ENCODE peak calls at places on chromosomes 16 and 17, in four cellular contexts. X, P, E and J are unnamed samples.

GRCh38 chr16:4179763-4180260 is 62.1 kb downstream of the SRL start:
- DNase-seq in X (no peak), P (no peak), E (no peak), J (no peak)

GRCh38 chr16:85017151-85017550 is 5.8 kb upstream of the ZDHHC7 start:
- DNase-seq in X (peak; percentile 19), P (no peak), E (no peak), J (peak; percentile 88)

GRCh38 chr17:9239821-9240658 is 218.7 kb downstream of the NTN1 start:
- DNase-seq in X (no peak), P (peak; percentile 93), E (peak; percentile 60), J (peak; percentile 11)

GRCh38 chr16:46830417-46830901 is 521 bp downstream of the C16orf87 start:
- DNase-seq in X (no peak), P (no peak), E (peak; percentile 53), J (no peak)

GRCh38 chr17:75643033-75644017 is 10.1 kb downstream of the SMIM5 start:
- DNase-seq in X (no peak), P (no peak), E (no peak), J (no peak)

GRCh38 chr17:52828621-52829020 is 670.1 kb upstream of the CA10 start:
- DNase-seq in X (no peak), P (no peak), E (no peak), J (no peak)

GRCh38 chr17:82884923-82885322 is 45.1 kb upstream of the ZNF750 start:
- DNase-seq in X (no peak), P (peak; percentile 54), E (no peak), J (no peak)

GRCh38 chr17:37476431-37477130 is 13.1 kb upstream of the DUSP14 start:
- DNase-seq in X (no peak), P (no peak), E (no peak), J (no peak)

GRCh38 chr17:63698886-63699637 is 863 bp downstream of the LIMD2 start:
- DNase-seq in X (peak; percentile 59), P (peak; percentile 70), E (no peak), J (peak; percentile 68)

GRCh38 chr16:50737420-50737959 is 4.4 kb upstream of the CYLD start:
- DNase-seq in X (no peak), P (no peak), E (no peak), J (no peak)

GRCh38 chr17:2331303-2331702 is 5.0 kb downstream of the TSR1 start:
- DNase-seq in X (no peak), P (no peak), E (no peak), J (no peak)

DNA sequence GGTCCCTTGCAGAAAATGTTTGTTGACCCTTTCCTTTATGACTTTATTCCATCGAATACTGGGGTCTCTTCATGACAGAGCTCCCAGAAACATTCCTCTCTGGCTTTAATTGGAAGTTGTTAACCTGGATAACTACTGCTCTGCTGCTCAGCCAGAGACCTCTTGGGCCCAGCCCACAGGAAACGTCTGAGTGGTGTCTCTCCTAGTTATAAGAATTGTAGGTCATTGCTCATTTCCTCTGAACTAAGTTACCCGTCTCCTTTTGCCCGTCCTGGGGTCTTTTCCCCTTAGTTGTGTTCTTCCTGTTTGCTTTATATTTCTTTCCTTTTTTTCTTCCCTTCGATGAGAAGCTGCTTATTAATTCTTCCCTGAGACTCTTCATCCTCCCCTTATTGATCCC is 9.0 kb downstream of the MAP2K6 start:
- DNase-seq in X (no peak), P (no peak), E (no peak), J (no peak)
- TF ChIP-seq POLR2AphosphoS5 in X (no peak), P (no peak), E (no peak), J (no peak)

DNA sequence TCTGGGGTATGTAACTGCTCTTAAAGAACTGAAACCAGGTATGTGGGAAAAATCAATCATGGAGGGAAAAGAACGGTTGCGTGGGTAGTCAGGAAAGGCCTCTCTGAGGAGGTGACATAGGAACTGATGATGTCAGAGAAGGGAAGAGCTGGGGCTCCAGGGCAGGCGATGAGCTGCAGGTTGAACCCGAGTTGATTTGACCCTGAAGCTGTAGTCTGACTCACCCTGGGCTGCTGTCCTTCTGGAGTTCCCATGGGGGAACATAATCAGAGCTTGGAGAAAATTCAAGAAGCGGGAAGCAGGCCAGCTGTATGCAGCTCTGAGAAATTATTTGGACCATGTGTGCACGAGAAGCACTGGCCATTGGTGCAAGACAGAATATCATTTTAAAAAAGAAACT is 16.7 kb downstream of the SLC6A2 start:
- DNase-seq in X (no peak), P (no peak), E (no peak), J (no peak)
- TF ChIP-seq SPI1 in X (no peak), P (no peak), E (no peak), J (no peak)

GRCh38 chr16:646679-647172 is 2.4 kb upstream of the WDR90 start:
- DNase-seq in X (no peak), P (no peak), E (no peak), J (no peak)

GRCh38 chr16:648786-649589 is at the start of gene WDR90:
- DNase-seq in X (peak; percentile 61), P (peak; percentile 100), E (no peak), J (peak; percentile 94)

GRCh38 chr16:649646-650045 is 481 bp downstream of the WDR90 start:
- DNase-seq in X (no peak), P (peak; percentile 72), E (no peak), J (no peak)

GRCh38 chr16:647173-647902 is 1.8 kb upstream of the WDR90 start:
- DNase-seq in X (no peak), P (no peak), E (no peak), J (no peak)

DNA sequence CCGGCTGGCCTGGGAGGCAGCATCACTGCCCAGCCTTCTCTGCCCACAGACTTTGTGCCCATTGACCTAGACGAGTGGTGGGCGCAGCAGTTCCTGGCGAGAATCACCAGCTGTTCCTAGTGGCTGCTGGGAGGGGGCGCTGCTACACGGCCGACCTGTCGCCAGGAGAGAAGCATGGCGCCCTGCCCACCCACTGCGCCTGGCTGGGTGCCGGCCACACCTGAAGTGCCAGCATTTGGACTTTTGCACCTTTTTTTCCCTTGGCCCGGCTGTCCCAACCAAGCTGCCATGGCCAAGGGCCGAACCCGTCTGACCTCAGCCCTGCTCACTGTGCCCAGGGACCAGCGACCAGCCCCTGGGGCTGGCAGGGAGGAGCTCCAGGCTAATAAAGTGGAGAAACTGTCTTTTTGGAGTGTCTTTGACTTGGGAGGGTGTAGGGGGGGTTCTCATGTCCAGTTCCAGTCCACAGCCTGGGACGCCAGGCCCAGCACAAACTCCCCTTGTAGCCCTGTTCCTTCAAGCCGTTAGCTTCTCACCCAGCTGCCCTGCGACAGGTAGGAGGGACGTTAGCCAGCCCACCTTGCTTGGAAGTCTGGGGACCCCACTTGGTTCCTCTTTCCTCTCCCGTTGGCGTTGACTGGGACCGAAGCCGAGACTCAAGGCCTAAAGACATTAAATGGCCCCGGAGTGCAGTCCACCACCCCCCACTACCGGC is 937 bp upstream of the WDR90 start:
- DNase-seq in X (no peak), P (peak; percentile 72), E (no peak), J (peak; percentile 74)
- TF ChIP-seq POLR2AphosphoS5 in X (no peak), P (no peak), E (no peak), J (peak; percentile 42)

GRCh38 chr16:30069575-30070462 is 4.3 kb downstream of the ALDOA start:
- DNase-seq in X (no peak), P (no peak), E (peak; percentile 42), J (peak; percentile 78)
- TF ChIP-seq SPI1 in X (no peak), P (no peak), E (no peak), J (no peak)

GRCh38 chr16:67027046-67027445 is 1.9 kb upstream of the CBFB start:
- DNase-seq in X (no peak), P (no peak), E (no peak), J (no peak)

GRCh38 chr16:67028167-67028554 is 788 bp upstream of the CBFB start:
- DNase-seq in X (no peak), P (no peak), E (no peak), J (no peak)

GRCh38 chr16:67030221-67030962 is 1.4 kb downstream of the CBFB start:
- DNase-seq in X (no peak), P (no peak), E (peak; percentile 47), J (no peak)

GRCh38 chr16:67028555-67029248 is at the start of gene CBFB:
- DNase-seq in X (peak; percentile 75), P (peak; percentile 98), E (peak; percentile 96), J (peak; percentile 86)

DNA sequence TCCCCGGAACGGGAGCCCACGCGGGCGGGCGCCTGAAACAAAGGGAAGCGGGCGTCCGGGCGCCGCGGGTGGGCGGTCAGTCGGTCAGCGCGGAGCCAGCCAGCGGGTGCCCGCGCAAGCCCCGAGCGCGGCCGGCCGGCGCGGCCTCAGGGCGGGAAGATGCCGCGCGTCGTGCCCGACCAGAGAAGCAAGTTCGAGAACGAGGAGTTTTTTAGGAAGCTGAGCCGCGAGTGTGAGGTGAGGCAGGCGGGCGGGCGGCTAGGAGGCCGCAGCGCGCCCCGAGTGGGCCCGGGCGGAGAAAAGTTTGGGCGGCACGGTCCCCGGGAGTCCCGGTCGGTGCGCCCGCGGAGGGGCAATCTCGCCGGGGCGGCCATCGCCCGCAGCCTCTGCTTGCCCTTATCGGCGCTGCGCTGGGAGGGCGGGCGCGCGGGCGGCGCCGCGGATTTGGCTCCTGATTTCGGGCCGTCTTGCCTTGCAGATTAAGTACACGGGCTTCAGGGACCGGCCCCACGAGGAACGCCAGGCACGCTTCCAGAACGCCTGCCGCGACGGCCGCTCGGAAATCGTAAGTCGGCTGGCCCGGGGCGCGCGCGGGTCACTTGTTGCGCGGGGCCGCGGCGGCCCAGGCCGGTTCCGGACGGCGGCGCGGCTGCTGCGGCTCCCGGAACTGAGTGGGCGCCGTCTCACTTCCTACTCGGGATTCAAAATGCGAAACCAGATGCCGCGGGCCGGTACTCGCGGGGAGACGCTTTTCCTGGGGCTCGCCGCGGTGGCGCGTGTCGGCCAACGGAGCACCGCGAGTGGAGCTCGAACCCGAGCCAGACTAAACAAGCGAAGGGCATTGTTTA is 524 bp downstream of the CBFB start:
- DNase-seq in X (no peak), P (peak; percentile 48), E (peak; percentile 73), J (peak; percentile 58)
- TF ChIP-seq POLR2AphosphoS5 in X (no peak), P (peak; percentile 44), E (peak; percentile 37), J (no peak)

DNA sequence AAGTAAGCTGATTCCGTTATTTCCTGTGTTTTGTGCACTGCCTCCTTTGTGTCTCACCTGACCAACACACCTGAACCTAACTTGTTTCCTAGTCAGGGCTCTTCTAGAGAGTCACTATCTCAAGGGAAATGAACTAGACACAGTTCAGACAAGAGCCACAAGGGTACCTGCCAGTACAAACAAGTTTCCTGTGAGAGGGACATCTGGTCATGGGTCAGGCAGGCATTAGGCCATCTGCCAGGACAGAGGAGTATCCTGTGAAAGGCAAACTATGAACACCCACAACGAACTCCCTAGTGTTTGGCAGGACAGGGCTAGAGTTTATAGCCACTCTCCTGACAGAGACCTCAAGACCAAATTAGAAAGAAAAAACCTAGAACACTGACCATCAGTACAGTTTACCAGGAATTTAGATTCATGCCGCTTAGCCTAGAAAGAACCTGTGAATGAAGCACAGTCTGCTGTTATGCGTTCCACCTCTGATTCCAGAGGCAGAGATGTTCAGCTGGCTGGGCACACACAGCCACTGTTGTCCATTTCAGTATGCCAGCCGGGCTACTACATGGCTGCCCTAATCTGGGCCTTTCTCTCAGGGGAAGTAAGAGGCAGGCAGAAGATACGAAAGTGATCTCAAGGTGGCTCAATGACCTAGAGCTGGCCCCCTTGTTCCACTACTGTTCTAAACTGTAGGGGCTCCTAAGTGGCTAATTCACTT is 20.7 kb upstream of the GLG1 start:
- DNase-seq in X (no peak), P (no peak), E (no peak), J (no peak)
- TF ChIP-seq SPI1 in X (no peak), P (no peak), E (no peak), J (no peak)